ENCODE peak calls at places on chromosomes 4 and X, in six cellular contexts. G, S, M, B, I and Z are unnamed samples. For H3K4me1, the result is how much of the 10 kb centered on the place peaks cover.

GRCh38 chr4:121041307-121042090 is 30.8 kb downstream of the NDNF start:
- DNase-seq in B (no peak), G (no peak), S (peak), M (no peak), I (no peak), Z (no peak)

GRCh38 chrX:31280580-31280979 is 208.7 kb upstream of the FTHL17 start:
- DNase-seq in G (no peak), I (no peak), S (no peak), M (no peak), B (no peak), Z (no peak)

GRCh38 chr4:159598602-159599001 is 495.7 kb downstream of the RAPGEF2 start:
- DNase-seq in B (no peak), M (no peak), G (no peak), I (no peak), S (no peak), Z (no peak)

GRCh38 chrX:42615161-42615563 is 162.8 kb downstream of the PPP1R2C start:
- DNase-seq in G (no peak), I (no peak), B (no peak), M (no peak), S (peak), Z (no peak)

GRCh38 chr4:158895797-158896442 is 127.1 kb downstream of the FNIP2 start:
- DNase-seq in I (no peak), B (peak), M (no peak), G (peak), S (peak), Z (no peak)

GRCh38 chrX:53440101-53440500 is 5.9 kb upstream of the HSD17B10 start:
- DNase-seq in I (no peak), S (no peak), B (no peak), M (no peak), G (no peak), Z (no peak)

GRCh38 chrX:96440941-96441340 is 243.7 kb upstream of the DIAPH2 start:
- DNase-seq in I (no peak), M (no peak), S (no peak), G (no peak), B (no peak), Z (no peak)

GRCh38 chr4:151329217-151330007 is 4.0 kb upstream of the SH3D19 start:
- DNase-seq in M (no peak), G (no peak), S (no peak), B (peak), I (no peak), Z (no peak)

GRCh38 chr4:119752936-119753335 is 124.3 kb upstream of the PDE5A start:
- DNase-seq in I (no peak), G (no peak), M (no peak), B (no peak), S (no peak), Z (no peak)

GRCh38 chrX:20595928-20596550 is 329.3 kb upstream of the RPS6KA3 start:
- DNase-seq in I (no peak), S (peak), B (no peak), M (no peak), G (peak), Z (peak)

GRCh38 chr4:127446309-127446708 is 186.4 kb upstream of the INTU start:
- DNase-seq in G (no peak), M (no peak), I (no peak), B (no peak), S (no peak), Z (no peak)

GRCh38 chr4:38757945-38758344 is 24.8 kb downstream of the TLR10 start:
- DNase-seq in M (peak), G (no peak), S (peak), B (no peak), I (no peak), Z (peak)

GRCh38 chrX:9466115-9466495 is 1.2 kb downstream of the TBL1X start:
- DNase-seq in B (peak), I (no peak), G (peak), M (no peak), S (peak), Z (no peak)

GRCh38 chr4:77156912-77157858 is at the start of gene CCNG2:
- DNase-seq in M (peak), G (peak), B (peak), S (peak), I (no peak), Z (peak)

GRCh38 chr4:77157859-77158486 is 966 bp downstream of the CCNG2 start:
- DNase-seq in M (peak), B (peak), I (peak), S (peak), G (peak), Z (peak)

GRCh38 chr4:77154761-77155499 is 2.1 kb upstream of the CCNG2 start:
- DNase-seq in G (no peak), B (no peak), I (no peak), M (no peak), S (no peak), Z (no peak)

GRCh38 chr4:77155631-77156345 is 1.2 kb upstream of the CCNG2 start:
- DNase-seq in I (no peak), B (no peak), S (peak), G (no peak), M (no peak), Z (peak)

GRCh38 chr4:77156533-77156911 is 485 bp upstream of the CCNG2 start:
- DNase-seq in I (peak), G (peak), B (peak), S (peak), M (peak), Z (peak)
- H2BK5ac ChIP-seq in I (peak), G (peak), B (peak), S (no peak), M (peak), Z (peak)

GRCh38 chr4:69974646-69975045 is 9.1 kb upstream of the CSN2 start:
- DNase-seq in I (no peak), S (no peak), G (no peak), M (no peak), B (no peak), Z (no peak)
- H3K4me3 ChIP-seq in I (no peak), S (no peak), G (no peak), M (no peak), B (no peak), Z (no peak)

GRCh38 chr4:108117473-108118182 is 51.1 kb downstream of the LEF1 start:
- DNase-seq in M (peak), S (peak), G (peak), I (peak), B (no peak), Z (peak)
- H3K4me1 ChIP-seq in M (under half), S (under half), G (under half), I (under half), B (under half), Z (under half)

DNA sequence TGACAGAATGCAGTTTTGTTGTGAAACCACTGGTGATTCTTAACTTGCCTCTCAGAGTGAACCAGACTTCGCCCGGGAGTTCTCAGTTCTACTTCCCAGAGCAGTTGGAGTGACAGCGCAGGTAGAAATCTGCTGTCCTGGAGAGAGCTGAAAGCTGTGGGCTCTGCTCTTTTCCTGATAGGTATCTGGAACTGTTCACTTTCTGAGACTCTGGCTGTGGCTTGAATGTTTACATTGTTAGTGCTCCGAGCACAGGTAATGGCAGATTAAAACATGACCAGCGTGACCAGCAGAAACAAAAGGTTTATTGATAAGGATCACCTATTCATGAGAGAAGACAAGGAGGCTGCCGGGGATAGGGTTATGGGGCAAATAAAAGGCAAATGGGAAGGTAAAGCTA is 360.8 kb downstream of the BMPR1B start:
- DNase-seq in B (no peak), M (no peak), G (no peak), S (peak), I (no peak), Z (peak)
- H2BK5ac ChIP-seq in B (no peak), M (no peak), G (no peak), S (no peak), I (no peak), Z (no peak)

GRCh38 chrX:136198010-136198409 is 50.7 kb downstream of the FHL1 start:
- DNase-seq in S (no peak), I (no peak), M (no peak), B (no peak), G (no peak), Z (no peak)

GRCh38 chrX:136200466-136200865 is 50.7 kb downstream of the MAP7D3 start:
- DNase-seq in B (peak), I (no peak), G (peak), S (peak), M (no peak), Z (no peak)

GRCh38 chrX:136198678-136199243 is 51.4 kb downstream of the FHL1 start:
- DNase-seq in B (no peak), G (no peak), S (no peak), I (no peak), M (no peak), Z (no peak)

GRCh38 chrX:136201601-136202000 is 49.6 kb downstream of the MAP7D3 start:
- DNase-seq in B (no peak), G (no peak), S (no peak), I (no peak), M (no peak), Z (peak)

GRCh38 chrX:136199365-136199764 is 51.8 kb downstream of the MAP7D3 start:
- DNase-seq in B (peak), G (peak), S (peak), I (no peak), M (no peak), Z (peak)
- H3K4me3 ChIP-seq in B (no peak), G (no peak), S (no peak), I (no peak), M (no peak), Z (no peak)

DNA sequence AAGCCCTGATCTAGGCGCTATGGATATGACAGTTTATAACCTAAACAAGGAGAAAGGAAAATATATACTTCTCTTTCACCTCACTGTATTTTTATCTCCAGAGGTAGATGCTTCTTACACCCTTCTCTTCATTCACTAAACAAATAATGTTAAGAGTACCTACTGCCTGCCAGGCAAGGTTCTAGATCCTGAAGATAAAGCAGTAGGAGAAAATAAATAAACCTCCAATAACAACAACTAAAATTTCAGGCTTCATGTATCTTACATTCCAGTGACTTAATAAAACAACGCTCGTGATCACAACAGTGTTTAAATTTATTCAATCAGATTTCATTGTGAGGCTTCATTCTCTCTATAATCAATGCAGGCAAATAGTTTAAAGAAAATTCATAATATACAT is 20.6 kb downstream of the PDGFC start:
- DNase-seq in I (no peak), M (no peak), B (no peak), G (no peak), S (no peak), Z (no peak)
- H3K4me1 ChIP-seq in I (under half), M (under half), B (under half), G (under half), S (under half), Z (under half)

GRCh38 chrX:40853816-40854123 is 118.4 kb upstream of the MED14 start:
- DNase-seq in I (no peak), S (no peak), B (no peak), M (no peak), G (no peak), Z (no peak)
- H2BK5ac ChIP-seq in I (no peak), S (no peak), B (no peak), M (peak), G (no peak), Z (no peak)

GRCh38 chr4:48339642-48340041 is 1.7 kb upstream of the SLAIN2 start:
- DNase-seq in I (no peak), G (peak), B (no peak), S (no peak), M (no peak), Z (no peak)
- H3K4me3 ChIP-seq in I (no peak), G (no peak), B (no peak), S (no peak), M (no peak), Z (no peak)

DNA sequence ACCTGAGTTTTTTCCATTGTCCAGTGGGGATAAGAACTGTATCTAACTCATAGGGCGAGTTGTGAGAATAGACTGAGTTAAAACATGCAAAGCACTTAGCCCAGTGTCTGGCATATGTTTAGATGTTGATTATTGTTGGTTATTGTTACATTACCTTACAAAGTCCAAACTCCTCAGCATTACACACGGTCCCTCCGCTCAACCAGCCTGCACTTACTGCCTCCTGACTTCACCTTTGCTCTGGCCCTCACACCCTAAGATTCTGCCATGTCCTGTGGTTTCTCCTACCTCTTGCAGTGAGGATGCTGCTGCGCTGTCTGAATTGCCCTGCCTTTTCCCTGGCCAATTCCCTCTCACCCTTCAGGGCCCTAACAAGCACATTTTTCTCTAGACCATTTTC is 302.2 kb upstream of the GALNT7 start:
- DNase-seq in B (no peak), M (no peak), G (no peak), I (no peak), S (no peak), Z (no peak)
- H3K4me1 ChIP-seq in B (under half), M (under half), G (under half), I (under half), S (under half), Z (under half)